ENCODE peak calls at places on chromosome 3, in five cellular contexts. One of them, this sample, is unnamed.

GRCh38 chr3:83513677-83514076 is 1445.1 kb upstream of the CADM2 start:
- DNase-seq in endothelial cell of umbilical vein: no peak
- DNase-seq in amniotic epithelial cell: no peak
- DNase-seq in T-cell: no peak
- DNase-seq in activated CD8-positive, alpha-beta memory T cell treated with anti-CD3 and anti-CD28 coated beads for 48 hours: no peak
- DNase-seq in this sample: no peak

GRCh38 chr3:47416041-47416440 is 35.2 kb downstream of the PTPN23 start:
- DNase-seq in activated CD8-positive, alpha-beta memory T cell treated with anti-CD3 and anti-CD28 coated beads for 48 hours: no peak
- DNase-seq in amniotic epithelial cell: no peak
- DNase-seq in endothelial cell of umbilical vein: no peak
- DNase-seq in T-cell: no peak
- DNase-seq in this sample: no peak

GRCh38 chr3:35664460-35664919 is 25.2 kb downstream of the ARPP21 start:
- DNase-seq in endothelial cell of umbilical vein: peak
- DNase-seq in T-cell: no peak
- DNase-seq in amniotic epithelial cell: no peak
- DNase-seq in activated CD8-positive, alpha-beta memory T cell treated with anti-CD3 and anti-CD28 coated beads for 48 hours: no peak
- DNase-seq in this sample: no peak

GRCh38 chr3:16378920-16379319 is 113.9 kb downstream of the OXNAD1 start:
- DNase-seq in amniotic epithelial cell: peak
- DNase-seq in activated CD8-positive, alpha-beta memory T cell treated with anti-CD3 and anti-CD28 coated beads for 48 hours: no peak
- DNase-seq in T-cell: no peak
- DNase-seq in endothelial cell of umbilical vein: no peak
- DNase-seq in this sample: peak

GRCh38 chr3:42660131-42660715 is 6.7 kb downstream of the ZBTB47 start:
- DNase-seq in activated CD8-positive, alpha-beta memory T cell treated with anti-CD3 and anti-CD28 coated beads for 48 hours: no peak
- DNase-seq in amniotic epithelial cell: no peak
- DNase-seq in endothelial cell of umbilical vein: no peak
- DNase-seq in T-cell: no peak
- DNase-seq in this sample: no peak

GRCh38 chr3:66241466-66241865 is 20.7 kb downstream of the SLC25A26 start:
- DNase-seq in T-cell: no peak
- DNase-seq in amniotic epithelial cell: no peak
- DNase-seq in endothelial cell of umbilical vein: no peak
- DNase-seq in activated CD8-positive, alpha-beta memory T cell treated with anti-CD3 and anti-CD28 coated beads for 48 hours: no peak
- DNase-seq in this sample: no peak

GRCh38 chr3:41673643-41674042 is 288.3 kb downstream of the ULK4 start:
- DNase-seq in amniotic epithelial cell: peak
- DNase-seq in activated CD8-positive, alpha-beta memory T cell treated with anti-CD3 and anti-CD28 coated beads for 48 hours: no peak
- DNase-seq in T-cell: no peak
- DNase-seq in endothelial cell of umbilical vein: no peak
- DNase-seq in this sample: no peak

GRCh38 chr3:26376131-26376530 is 246.4 kb upstream of the LRRC3B start:
- DNase-seq in activated CD8-positive, alpha-beta memory T cell treated with anti-CD3 and anti-CD28 coated beads for 48 hours: no peak
- DNase-seq in T-cell: no peak
- DNase-seq in amniotic epithelial cell: no peak
- DNase-seq in endothelial cell of umbilical vein: no peak
- DNase-seq in this sample: no peak

GRCh38 chr3:177379045-177379444 is 181.8 kb upstream of the TBL1XR1 start:
- DNase-seq in endothelial cell of umbilical vein: no peak
- DNase-seq in amniotic epithelial cell: peak
- DNase-seq in activated CD8-positive, alpha-beta memory T cell treated with anti-CD3 and anti-CD28 coated beads for 48 hours: no peak
- DNase-seq in T-cell: no peak
- DNase-seq in this sample: no peak

GRCh38 chr3:154290187-154290586 is 34.1 kb downstream of the DHX36 start:
- DNase-seq in T-cell: no peak
- DNase-seq in amniotic epithelial cell: no peak
- DNase-seq in activated CD8-positive, alpha-beta memory T cell treated with anti-CD3 and anti-CD28 coated beads for 48 hours: no peak
- DNase-seq in endothelial cell of umbilical vein: no peak
- DNase-seq in this sample: no peak

GRCh38 chr3:195254454-195255175 is 16.3 kb downstream of the XXYLT1 start:
- DNase-seq in T-cell: no peak
- DNase-seq in endothelial cell of umbilical vein: no peak
- DNase-seq in activated CD8-positive, alpha-beta memory T cell treated with anti-CD3 and anti-CD28 coated beads for 48 hours: no peak
- DNase-seq in amniotic epithelial cell: no peak
- DNase-seq in this sample: no peak

GRCh38 chr3:122681294-122682015 is 816 bp downstream of the PARP14 start:
- DNase-seq in amniotic epithelial cell: peak
- DNase-seq in T-cell: no peak
- DNase-seq in activated CD8-positive, alpha-beta memory T cell treated with anti-CD3 and anti-CD28 coated beads for 48 hours: no peak
- DNase-seq in endothelial cell of umbilical vein: peak
- DNase-seq in this sample: no peak

GRCh38 chr3:55879901-55880331 is 392.8 kb upstream of the WNT5A start:
- DNase-seq in T-cell: no peak
- DNase-seq in activated CD8-positive, alpha-beta memory T cell treated with anti-CD3 and anti-CD28 coated beads for 48 hours: no peak
- DNase-seq in amniotic epithelial cell: peak
- DNase-seq in endothelial cell of umbilical vein: no peak
- DNase-seq in this sample: no peak

GRCh38 chr3:63918321-63918720 is 6.1 kb upstream of the SCAANT1 start:
- DNase-seq in endothelial cell of umbilical vein: no peak
- DNase-seq in activated CD8-positive, alpha-beta memory T cell treated with anti-CD3 and anti-CD28 coated beads for 48 hours: no peak
- DNase-seq in amniotic epithelial cell: peak
- DNase-seq in T-cell: no peak
- DNase-seq in this sample: no peak

GRCh38 chr3:46558184-46559029 is 7.7 kb downstream of the LRRC2 start:
- DNase-seq in T-cell: peak
- DNase-seq in endothelial cell of umbilical vein: peak
- DNase-seq in activated CD8-positive, alpha-beta memory T cell treated with anti-CD3 and anti-CD28 coated beads for 48 hours: peak
- DNase-seq in amniotic epithelial cell: peak
- DNase-seq in this sample: peak

GRCh38 chr3:198108756-198109155 is 148.7 kb downstream of the LMLN start:
- DNase-seq in endothelial cell of umbilical vein: no peak
- DNase-seq in amniotic epithelial cell: no peak
- DNase-seq in T-cell: no peak
- DNase-seq in activated CD8-positive, alpha-beta memory T cell treated with anti-CD3 and anti-CD28 coated beads for 48 hours: no peak
- DNase-seq in this sample: no peak

GRCh38 chr3:196217307-196218154 is 1.2 kb downstream of the SLC51A start:
- DNase-seq in activated CD8-positive, alpha-beta memory T cell treated with anti-CD3 and anti-CD28 coated beads for 48 hours: no peak
- DNase-seq in amniotic epithelial cell: no peak
- DNase-seq in endothelial cell of umbilical vein: no peak
- DNase-seq in T-cell: no peak
- DNase-seq in this sample: no peak

GRCh38 chr3:157794771-157795170 is 291.6 kb upstream of the VEPH1 start:
- DNase-seq in endothelial cell of umbilical vein: no peak
- DNase-seq in T-cell: no peak
- DNase-seq in activated CD8-positive, alpha-beta memory T cell treated with anti-CD3 and anti-CD28 coated beads for 48 hours: no peak
- DNase-seq in amniotic epithelial cell: peak
- DNase-seq in this sample: no peak

GRCh38 chr3:69741057-69741830 is 2.0 kb downstream of the MITF start:
- DNase-seq in endothelial cell of umbilical vein: no peak
- DNase-seq in activated CD8-positive, alpha-beta memory T cell treated with anti-CD3 and anti-CD28 coated beads for 48 hours: no peak
- DNase-seq in amniotic epithelial cell: no peak
- DNase-seq in T-cell: no peak
- DNase-seq in this sample: no peak

GRCh38 chr3:59607628-59608027 is 557.8 kb upstream of the CFAP20DC start:
- DNase-seq in endothelial cell of umbilical vein: no peak
- DNase-seq in T-cell: no peak
- DNase-seq in amniotic epithelial cell: no peak
- DNase-seq in activated CD8-positive, alpha-beta memory T cell treated with anti-CD3 and anti-CD28 coated beads for 48 hours: no peak
- DNase-seq in this sample: no peak

GRCh38 chr3:481680-482079 is 285.1 kb downstream of the CHL1 start:
- DNase-seq in endothelial cell of umbilical vein: no peak
- DNase-seq in T-cell: no peak
- DNase-seq in activated CD8-positive, alpha-beta memory T cell treated with anti-CD3 and anti-CD28 coated beads for 48 hours: no peak
- DNase-seq in amniotic epithelial cell: no peak
- DNase-seq in this sample: no peak

GRCh38 chr3:9916346-9916733 is 558 bp upstream of the IL17RC start:
- DNase-seq in endothelial cell of umbilical vein: no peak
- DNase-seq in amniotic epithelial cell: peak
- DNase-seq in activated CD8-positive, alpha-beta memory T cell treated with anti-CD3 and anti-CD28 coated beads for 48 hours: no peak
- DNase-seq in T-cell: no peak
- DNase-seq in this sample: no peak

GRCh38 chr3:85576091-85576690 is 617.4 kb downstream of the CADM2 start:
- DNase-seq in activated CD8-positive, alpha-beta memory T cell treated with anti-CD3 and anti-CD28 coated beads for 48 hours: no peak
- DNase-seq in endothelial cell of umbilical vein: peak
- DNase-seq in amniotic epithelial cell: peak
- DNase-seq in T-cell: peak
- DNase-seq in this sample: peak

GRCh38 chr3:107209302-107210060 is 167.8 kb upstream of the CCDC54 start:
- DNase-seq in T-cell: no peak
- DNase-seq in endothelial cell of umbilical vein: peak
- DNase-seq in amniotic epithelial cell: peak
- DNase-seq in activated CD8-positive, alpha-beta memory T cell treated with anti-CD3 and anti-CD28 coated beads for 48 hours: no peak
- DNase-seq in this sample: no peak

GRCh38 chr3:197031315-197032285 is 2.0 kb upstream of the MELTF start:
- DNase-seq in amniotic epithelial cell: peak
- DNase-seq in T-cell: no peak
- DNase-seq in endothelial cell of umbilical vein: peak
- DNase-seq in activated CD8-positive, alpha-beta memory T cell treated with anti-CD3 and anti-CD28 coated beads for 48 hours: peak
- DNase-seq in this sample: no peak